ENCODE peak calls at places on chromosomes 7 and 10, in ten cellular contexts. B is GM23338, N is colonic mucosa, Q is aorta, W is kidney, C is lung, K is mesendoderm, G is HCT116, M is left lung, V is cardiac muscle cell. I is an unnamed sample. For H3K4me1, the result is how much of the 10 kb centered on the place peaks cover.

GRCh38 chr7:122628651-122629411 is 70.1 kb downstream of the RNF133 start:
- DNase-seq in B (no peak), N (no peak), Q (no peak), W (no peak), C (no peak), K (no peak), G (no peak), M (no peak), V (no peak), I (no peak)

GRCh38 chr7:32204361-32205018 is 134.3 kb upstream of the PDE1C start:
- DNase-seq in B (peak), N (peak), Q (peak), W (no peak), C (peak), K (peak), G (peak), M (peak), V (peak), I (peak)

GRCh38 chr7:108246227-108246837 is 116.2 kb upstream of the LAMB4 start:
- DNase-seq in B (peak), N (no peak), Q (no peak), W (no peak), C (peak), K (peak), G (peak), M (no peak), V (peak), I (no peak)

GRCh38 chr7:122310119-122311021 is 5.8 kb upstream of the FEZF1 start:
- DNase-seq in B (peak), N (no peak), Q (no peak), W (no peak), C (no peak), K (peak), G (no peak), M (no peak), V (peak), I (no peak)

GRCh38 chr7:114715907-114716306 is 206.0 kb upstream of the MDFIC start:
- DNase-seq in B (no peak), N (no peak), Q (no peak), W (no peak), C (no peak), K (no peak), G (no peak), M (no peak), V (no peak), I (no peak)

GRCh38 chr7:149763563-149764240 is 9.7 kb downstream of the ZNF467 start:
- DNase-seq in B (no peak), N (no peak), Q (no peak), W (no peak), C (no peak), K (no peak), G (no peak), M (no peak), V (no peak), I (no peak)

GRCh38 chr10:79022565-79023488 is 45.9 kb upstream of the ZMIZ1 start:
- DNase-seq in B (peak), N (no peak), Q (peak), W (peak), C (no peak), K (peak), G (peak), M (no peak), V (peak), I (peak)

GRCh38 chr10:51503378-51503777 is 196.0 kb downstream of the CSTF2T start:
- DNase-seq in B (no peak), N (no peak), Q (no peak), W (no peak), C (no peak), K (no peak), G (no peak), M (no peak), V (no peak), I (no peak)

GRCh38 chr7:83677180-83677866 is 28.4 kb upstream of the SEMA3E start:
- DNase-seq in B (no peak), N (peak), Q (no peak), W (peak), C (no peak), K (peak), G (peak), M (peak), V (no peak), I (no peak)

GRCh38 chr10:122199070-122199469 is 72.0 kb upstream of the BTBD16 start:
- DNase-seq in B (no peak), N (no peak), Q (no peak), W (peak), C (no peak), K (no peak), G (no peak), M (no peak), V (peak), I (peak)

GRCh38 chr7:25519962-25520562 is 291.8 kb upstream of the NPVF start:
- DNase-seq in B (no peak), N (no peak), Q (no peak), W (no peak), C (no peak), K (no peak), G (no peak), M (no peak), V (no peak), I (no peak)

GRCh38 chr10:72653383-72654096 is 27.7 kb upstream of the MICU1 start:
- DNase-seq in B (no peak), N (no peak), Q (no peak), W (no peak), C (no peak), K (no peak), G (no peak), M (no peak), V (no peak), I (no peak)

GRCh38 chr7:75889223-75889825 is 10.5 kb downstream of the RHBDD2 start:
- DNase-seq in B (no peak), N (no peak), Q (no peak), W (peak), C (no peak), K (no peak), G (no peak), M (no peak), V (no peak), I (peak)

GRCh38 chr10:87734987-87735827 is 75.5 kb downstream of the PAPSS2 start:
- DNase-seq in B (peak), N (no peak), Q (no peak), W (no peak), C (no peak), K (peak), G (peak), M (no peak), V (peak), I (peak)

GRCh38 chr10:25061711-25062455 is 45.5 kb downstream of the THNSL1 start:
- DNase-seq in B (no peak), N (no peak), Q (no peak), W (no peak), C (no peak), K (no peak), G (no peak), M (no peak), V (no peak), I (no peak)

GRCh38 chr7:148670374-148670773 is 28.3 kb upstream of the CUL1 start:
- DNase-seq in B (no peak), N (no peak), Q (no peak), W (no peak), C (no peak), K (no peak), G (no peak), M (no peak), V (no peak), I (no peak)

GRCh38 chr10:74293686-74294365 is 142.8 kb downstream of the ADK start:
- DNase-seq in B (no peak), N (no peak), Q (no peak), W (no peak), C (no peak), K (no peak), G (no peak), M (no peak), V (peak), I (no peak)

GRCh38 chr10:91713471-91714072 is 80.7 kb upstream of the PPP1R3C start:
- DNase-seq in B (no peak), N (no peak), Q (no peak), W (no peak), C (no peak), K (no peak), G (no peak), M (no peak), V (no peak), I (no peak)

GRCh38 chr7:80411621-80412020 is 100.2 kb downstream of the GNAT3 start:
- DNase-seq in B (no peak), N (no peak), Q (no peak), W (no peak), C (no peak), K (no peak), G (no peak), M (no peak), V (no peak), I (no peak)

GRCh38 chr10:25263931-25264330 is 89.1 kb downstream of the GPR158 start:
- DNase-seq in B (no peak), N (no peak), Q (no peak), W (no peak), C (no peak), K (no peak), G (no peak), M (no peak), V (no peak), I (no peak)

GRCh38 chr10:29554660-29555059 is 80.1 kb downstream of the SVIL start:
- DNase-seq in B (peak), N (no peak), Q (no peak), W (peak), C (no peak), K (peak), G (no peak), M (no peak), V (no peak), I (no peak)

GRCh38 chr10:131825960-131826650 is 74.7 kb upstream of the PPP2R2D start:
- DNase-seq in B (no peak), N (no peak), Q (peak), W (no peak), C (no peak), K (no peak), G (no peak), M (peak), V (no peak), I (no peak)

GRCh38 chr10:89699581-89700064 is 1.8 kb upstream of the KIF20B start:
- DNase-seq in B (no peak), N (no peak), Q (no peak), W (no peak), C (no peak), K (no peak), G (no peak), M (no peak), V (no peak), I (no peak)

GRCh38 chr7:136869006-136869961 is 832 bp downstream of the CHRM2 start:
- DNase-seq in B (peak), N (no peak), Q (peak), W (peak), C (no peak), K (peak), G (no peak), M (no peak), V (peak), I (peak)

GRCh38 chr7:148275359-148275890 is 315.1 kb upstream of the C7orf33 start:
- DNase-seq in B (no peak), N (no peak), Q (no peak), W (no peak), C (no peak), K (no peak), G (no peak), M (no peak), V (no peak), I (no peak)

GRCh38 chr7:103989785-103990775 is 622 bp upstream of the RELN start:
- DNase-seq in B (peak), N (no peak), Q (no peak), W (peak), C (no peak), K (peak), G (no peak), M (no peak), V (peak), I (peak)

GRCh38 chr7:14858410-14858809 is 44.1 kb downstream of the DGKB start:
- DNase-seq in B (no peak), N (no peak), Q (no peak), W (no peak), C (no peak), K (no peak), G (no peak), M (no peak), V (no peak), I (no peak)

GRCh38 chr7:131683536-131684125 is 127.2 kb upstream of the PODXL start:
- DNase-seq in B (no peak), N (no peak), Q (no peak), W (no peak), C (no peak), K (no peak), G (no peak), M (no peak), V (no peak), I (no peak)

GRCh38 chr10:77173615-77174461 is 463.8 kb downstream of the KCNMA1 start:
- DNase-seq in B (peak), N (peak), Q (peak), W (peak), C (peak), K (peak), G (peak), M (peak), V (peak), I (peak)

GRCh38 chr10:42776681-42777080 is 5.9 kb upstream of the BMS1 start:
- DNase-seq in B (no peak), N (no peak), Q (no peak), W (no peak), C (no peak), K (no peak), G (no peak), M (no peak), V (no peak), I (no peak)

DNA sequence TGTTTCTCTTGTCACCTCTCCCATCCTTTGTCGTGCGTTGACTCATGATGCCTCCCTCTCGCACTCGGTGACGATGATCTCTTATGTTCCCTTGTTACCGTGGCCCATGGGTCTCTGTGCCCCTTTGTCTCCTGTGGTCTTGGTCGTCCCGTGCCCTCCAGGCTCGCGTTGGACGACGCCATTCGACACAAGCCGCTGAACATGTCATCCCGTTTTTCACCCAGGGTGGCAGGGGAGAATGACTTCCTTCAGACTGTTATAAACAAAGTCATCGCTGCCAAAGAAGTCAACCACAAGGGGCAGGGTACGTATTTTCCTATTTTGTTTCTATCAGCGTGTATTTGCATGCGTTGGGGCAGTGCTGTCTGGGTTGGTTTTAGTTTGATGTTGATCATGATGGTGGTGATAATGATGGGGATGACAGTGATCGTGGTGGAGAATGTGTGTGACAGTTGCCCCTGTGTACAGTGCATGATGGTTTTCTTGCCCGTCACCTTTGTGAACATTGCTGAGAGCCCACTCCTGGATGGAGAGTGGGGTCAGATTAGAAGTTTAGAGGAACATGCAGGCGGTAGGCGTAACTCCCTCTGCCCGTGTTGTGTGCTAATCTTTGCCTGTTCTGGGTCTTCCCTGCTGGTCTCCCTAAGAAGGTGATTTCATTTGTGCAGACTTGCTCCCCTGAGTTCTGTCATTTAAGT is 107.0 kb downstream of the DOCK1 start:
- DNase-seq in B (no peak), N (no peak), Q (no peak), W (no peak), C (no peak), K (peak), G (no peak), M (no peak), V (no peak), I (no peak)
- H3K27ac ChIP-seq in B (no peak), N (peak), Q (no peak), W (peak), C (no peak), K (no peak), G (no peak), M (no peak), V (peak), I (no peak)

GRCh38 chr7:128005759-128006159 is 25.5 kb downstream of the LRRC4 start:
- DNase-seq in B (no peak), N (no peak), Q (no peak), W (no peak), C (no peak), K (no peak), G (no peak), M (no peak), V (peak), I (no peak)

GRCh38 chr7:128003179-128003578 is 28.1 kb downstream of the LRRC4 start:
- DNase-seq in B (no peak), N (no peak), Q (no peak), W (no peak), C (no peak), K (no peak), G (no peak), M (no peak), V (no peak), I (no peak)

GRCh38 chr7:128005117-128005516 is 26.1 kb downstream of the LRRC4 start:
- DNase-seq in B (no peak), N (no peak), Q (no peak), W (no peak), C (no peak), K (no peak), G (no peak), M (no peak), V (no peak), I (no peak)

GRCh38 chr7:128003787-128004186 is 27.4 kb downstream of the LRRC4 start:
- DNase-seq in B (no peak), N (no peak), Q (no peak), W (no peak), C (no peak), K (no peak), G (no peak), M (no peak), V (peak), I (no peak)

GRCh38 chr7:128004623-128005022 is 26.6 kb downstream of the LRRC4 start:
- DNase-seq in B (no peak), N (no peak), Q (no peak), W (no peak), C (no peak), K (no peak), G (no peak), M (no peak), V (no peak), I (no peak)
- H3K4me1 ChIP-seq in B (under half), N (under half), Q (under half), W (under half), C (under half), K (under half), G (under half), M (under half), V (half or more), I (under half)

GRCh38 chr7:125668321-125668993 is 738.8 kb upstream of the POT1 start:
- DNase-seq in B (no peak), N (no peak), Q (no peak), W (no peak), C (no peak), K (peak), G (no peak), M (no peak), V (no peak), I (no peak)

GRCh38 chr7:125675628-125676027 is 746.0 kb upstream of the POT1 start:
- DNase-seq in B (no peak), N (no peak), Q (no peak), W (no peak), C (no peak), K (no peak), G (no peak), M (no peak), V (no peak), I (no peak)

GRCh38 chr7:125675169-125675568 is 745.5 kb upstream of the POT1 start:
- DNase-seq in B (no peak), N (no peak), Q (no peak), W (no peak), C (no peak), K (no peak), G (no peak), M (no peak), V (no peak), I (no peak)

DNA sequence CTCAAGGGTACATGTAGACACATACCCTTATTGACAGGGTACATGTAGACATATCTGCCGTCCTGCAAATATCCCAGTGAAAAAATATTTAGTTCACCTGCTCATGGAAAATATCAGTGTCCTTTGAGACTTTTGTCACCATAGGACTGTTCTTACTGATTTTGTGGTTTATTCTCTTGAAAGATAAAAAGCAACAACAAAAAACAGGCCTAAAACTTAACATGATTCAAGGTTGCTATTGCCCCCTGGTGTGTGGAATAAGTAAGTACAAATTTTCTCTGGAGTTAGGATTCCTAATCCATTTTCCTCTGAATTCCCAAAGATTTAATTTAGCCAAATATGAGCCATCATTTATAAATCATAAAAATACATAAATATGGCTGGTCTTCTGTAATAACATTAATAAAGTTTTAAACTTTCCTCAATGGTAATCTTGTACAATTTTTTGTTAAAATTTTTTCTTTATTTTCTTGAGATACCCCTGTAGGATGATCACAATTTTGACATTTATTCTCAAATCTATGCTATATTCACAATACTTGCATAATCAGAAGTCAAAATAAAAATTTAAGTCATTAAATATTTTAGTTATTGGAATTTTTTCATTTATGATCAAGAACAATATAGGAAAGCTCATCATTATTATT is 741.4 kb upstream of the POT1 start:
- DNase-seq in B (peak), N (no peak), Q (no peak), W (no peak), C (no peak), K (peak), G (peak), M (no peak), V (peak), I (no peak)
- H3K4me3 ChIP-seq in B (no peak), N (no peak), Q (no peak), W (no peak), C (no peak), K (no peak), G (no peak), M (no peak), V (no peak), I (no peak)

DNA sequence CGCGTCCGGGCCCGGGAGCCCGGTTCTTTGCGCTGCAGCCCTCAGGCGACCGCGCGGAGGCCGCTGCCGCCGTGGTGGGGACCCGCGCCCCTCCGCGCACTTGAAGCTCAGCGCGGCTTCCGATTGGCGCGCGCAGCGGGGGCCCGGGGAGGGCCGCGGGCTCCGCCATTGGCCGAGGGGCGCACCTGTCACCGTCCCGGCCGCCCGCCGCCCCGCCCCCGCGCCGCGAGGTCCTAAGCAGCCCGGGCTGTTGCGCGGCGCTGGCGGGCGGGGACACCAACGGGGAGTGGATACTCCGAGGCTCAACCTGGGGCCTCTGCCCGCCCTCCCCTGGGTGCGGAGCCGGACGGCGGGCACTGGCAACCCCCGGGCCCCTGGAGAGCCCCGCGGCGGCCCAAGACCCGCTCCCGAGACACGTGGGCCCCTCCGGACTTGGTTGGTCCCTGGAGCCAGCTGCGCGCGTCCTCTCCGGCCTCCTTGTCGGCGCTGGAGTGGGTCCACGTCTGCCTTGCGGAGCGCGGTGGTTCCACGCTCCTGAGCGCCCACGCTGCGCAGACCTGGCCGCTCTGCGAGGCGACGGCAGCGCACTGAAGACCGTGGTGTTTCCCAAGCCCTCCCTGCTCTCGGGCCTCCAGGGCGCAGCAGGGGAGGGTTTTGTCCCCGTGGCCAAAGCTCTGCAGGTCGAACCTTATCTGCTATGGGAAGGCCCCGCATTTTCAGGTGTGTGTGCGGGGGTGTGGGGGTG is at the start of gene MNX1:
- DNase-seq in B (peak), N (peak), Q (peak), W (peak), C (peak), K (peak), G (peak), M (peak), V (peak), I (peak)
- H3K27ac ChIP-seq in B (no peak), N (peak), Q (no peak), W (no peak), C (no peak), K (no peak), G (peak), M (no peak), V (no peak), I (no peak)